ENCODE peak calls at places on chromosome 15, in six cellular contexts. One of them, this sample, is unnamed.

GRCh38 chr15:69574506-69574905 is 121.9 kb downstream of the RPLP1 start:
- DNase-seq in neural progenitor cell: no peak
- DNase-seq in lung: no peak
- DNase-seq in kidney epithelial cell: no peak
- DNase-seq in activated CD8-positive, alpha-beta T cell treated with anti-CD3 and anti-CD28 coated beads for 36 hours: peak; percentile 10
- DNase-seq in left lung: no peak
- DNase-seq in this sample: no peak

GRCh38 chr15:70169147-70169546 is 71.4 kb upstream of the TLE3 start:
- DNase-seq in neural progenitor cell: no peak
- DNase-seq in lung: no peak
- DNase-seq in kidney epithelial cell: no peak
- DNase-seq in activated CD8-positive, alpha-beta T cell treated with anti-CD3 and anti-CD28 coated beads for 36 hours: no peak
- DNase-seq in left lung: no peak
- DNase-seq in this sample: no peak

GRCh38 chr15:87973456-87974215 is 282.9 kb downstream of the NTRK3 start:
- DNase-seq in neural progenitor cell: peak; percentile 64
- DNase-seq in lung: no peak
- DNase-seq in kidney epithelial cell: no peak
- DNase-seq in activated CD8-positive, alpha-beta T cell treated with anti-CD3 and anti-CD28 coated beads for 36 hours: no peak
- DNase-seq in left lung: no peak
- DNase-seq in this sample: no peak

GRCh38 chr15:40245666-40246065 is 6.8 kb downstream of the PAK6 start:
- DNase-seq in neural progenitor cell: no peak
- DNase-seq in lung: no peak
- DNase-seq in kidney epithelial cell: no peak
- DNase-seq in activated CD8-positive, alpha-beta T cell treated with anti-CD3 and anti-CD28 coated beads for 36 hours: no peak
- DNase-seq in left lung: peak; percentile 40
- DNase-seq in this sample: no peak

GRCh38 chr15:41856716-41857115 is 18.1 kb downstream of the PLA2G4B start:
- DNase-seq in neural progenitor cell: no peak
- DNase-seq in lung: no peak
- DNase-seq in kidney epithelial cell: no peak
- DNase-seq in activated CD8-positive, alpha-beta T cell treated with anti-CD3 and anti-CD28 coated beads for 36 hours: no peak
- DNase-seq in left lung: no peak
- DNase-seq in this sample: no peak

GRCh38 chr15:62895139-62895866 is 147.2 kb upstream of the TPM1 start:
- DNase-seq in neural progenitor cell: no peak
- DNase-seq in lung: no peak
- DNase-seq in kidney epithelial cell: peak; percentile 72
- DNase-seq in activated CD8-positive, alpha-beta T cell treated with anti-CD3 and anti-CD28 coated beads for 36 hours: no peak
- DNase-seq in left lung: no peak
- DNase-seq in this sample: no peak

GRCh38 chr15:68642491-68642845 is 63.7 kb downstream of the CORO2B start:
- DNase-seq in neural progenitor cell: no peak
- DNase-seq in lung: no peak
- DNase-seq in kidney epithelial cell: no peak
- DNase-seq in activated CD8-positive, alpha-beta T cell treated with anti-CD3 and anti-CD28 coated beads for 36 hours: no peak
- DNase-seq in left lung: no peak
- DNase-seq in this sample: no peak

GRCh38 chr15:48010321-48010720 is 110.5 kb upstream of the SLC24A5 start:
- DNase-seq in neural progenitor cell: no peak
- DNase-seq in lung: no peak
- DNase-seq in kidney epithelial cell: no peak
- DNase-seq in activated CD8-positive, alpha-beta T cell treated with anti-CD3 and anti-CD28 coated beads for 36 hours: no peak
- DNase-seq in left lung: no peak
- DNase-seq in this sample: no peak

GRCh38 chr15:49624046-49624445 is 3.2 kb downstream of the DTWD1 start:
- DNase-seq in neural progenitor cell: no peak
- DNase-seq in lung: no peak
- DNase-seq in kidney epithelial cell: no peak
- DNase-seq in activated CD8-positive, alpha-beta T cell treated with anti-CD3 and anti-CD28 coated beads for 36 hours: no peak
- DNase-seq in left lung: no peak
- DNase-seq in this sample: no peak

GRCh38 chr15:101608182-101608581 is 44.0 kb downstream of the TM2D3 start:
- DNase-seq in neural progenitor cell: no peak
- DNase-seq in lung: no peak
- DNase-seq in kidney epithelial cell: no peak
- DNase-seq in activated CD8-positive, alpha-beta T cell treated with anti-CD3 and anti-CD28 coated beads for 36 hours: no peak
- DNase-seq in left lung: no peak
- DNase-seq in this sample: no peak

GRCh38 chr15:88467073-88467934 is at the start of the genes MRPL46 and MRPS11:
- DNase-seq in neural progenitor cell: peak; percentile 95
- DNase-seq in lung: peak; percentile 89
- DNase-seq in kidney epithelial cell: no peak
- DNase-seq in activated CD8-positive, alpha-beta T cell treated with anti-CD3 and anti-CD28 coated beads for 36 hours: peak; percentile 92
- DNase-seq in left lung: peak; percentile 95
- DNase-seq in this sample: peak; percentile 91

GRCh38 chr15:67824900-67825879 is at the start of gene SKOR1:
- DNase-seq in neural progenitor cell: peak; percentile 85
- DNase-seq in lung: no peak
- DNase-seq in kidney epithelial cell: no peak
- DNase-seq in activated CD8-positive, alpha-beta T cell treated with anti-CD3 and anti-CD28 coated beads for 36 hours: no peak
- DNase-seq in left lung: peak; percentile 74
- DNase-seq in this sample: peak; percentile 64

GRCh38 chr15:35062164-35063099 is 22.7 kb downstream of the NANOGP8 start:
- DNase-seq in neural progenitor cell: no peak
- DNase-seq in lung: no peak
- DNase-seq in kidney epithelial cell: no peak
- DNase-seq in activated CD8-positive, alpha-beta T cell treated with anti-CD3 and anti-CD28 coated beads for 36 hours: no peak
- DNase-seq in left lung: no peak
- DNase-seq in this sample: no peak

GRCh38 chr15:82140859-82141258 is 95.0 kb upstream of the MEX3B start:
- DNase-seq in neural progenitor cell: no peak
- DNase-seq in lung: no peak
- DNase-seq in kidney epithelial cell: no peak
- DNase-seq in activated CD8-positive, alpha-beta T cell treated with anti-CD3 and anti-CD28 coated beads for 36 hours: no peak
- DNase-seq in left lung: no peak
- DNase-seq in this sample: no peak

GRCh38 chr15:51229907-51230328 is 108.5 kb downstream of the CYP19A1 start:
- DNase-seq in neural progenitor cell: peak; percentile 65
- DNase-seq in lung: no peak
- DNase-seq in kidney epithelial cell: no peak
- DNase-seq in activated CD8-positive, alpha-beta T cell treated with anti-CD3 and anti-CD28 coated beads for 36 hours: no peak
- DNase-seq in left lung: no peak
- DNase-seq in this sample: peak; percentile 45

GRCh38 chr15:44381223-44381622 is 46.2 kb upstream of the CTDSPL2 start:
- DNase-seq in neural progenitor cell: no peak
- DNase-seq in lung: no peak
- DNase-seq in kidney epithelial cell: no peak
- DNase-seq in activated CD8-positive, alpha-beta T cell treated with anti-CD3 and anti-CD28 coated beads for 36 hours: no peak
- DNase-seq in left lung: no peak
- DNase-seq in this sample: no peak

GRCh38 chr15:70535071-70535954 is 228.0 kb downstream of the UACA start:
- DNase-seq in neural progenitor cell: no peak
- DNase-seq in lung: no peak
- DNase-seq in kidney epithelial cell: no peak
- DNase-seq in activated CD8-positive, alpha-beta T cell treated with anti-CD3 and anti-CD28 coated beads for 36 hours: peak; percentile 80
- DNase-seq in left lung: no peak
- DNase-seq in this sample: peak; percentile 44

GRCh38 chr15:22930782-22931484 is 49.2 kb downstream of the CYFIP1 start:
- DNase-seq in neural progenitor cell: no peak
- DNase-seq in lung: no peak
- DNase-seq in kidney epithelial cell: no peak
- DNase-seq in activated CD8-positive, alpha-beta T cell treated with anti-CD3 and anti-CD28 coated beads for 36 hours: peak; percentile 10
- DNase-seq in left lung: no peak
- DNase-seq in this sample: no peak

GRCh38 chr15:42146551-42147430 is 9.6 kb downstream of the PLA2G4F start:
- DNase-seq in neural progenitor cell: no peak
- DNase-seq in lung: no peak
- DNase-seq in kidney epithelial cell: no peak
- DNase-seq in activated CD8-positive, alpha-beta T cell treated with anti-CD3 and anti-CD28 coated beads for 36 hours: no peak
- DNase-seq in left lung: no peak
- DNase-seq in this sample: no peak

GRCh38 chr15:82943176-82943575 is 9.3 kb downstream of the HOMER2 start:
- DNase-seq in neural progenitor cell: no peak
- DNase-seq in lung: no peak
- DNase-seq in kidney epithelial cell: no peak
- DNase-seq in activated CD8-positive, alpha-beta T cell treated with anti-CD3 and anti-CD28 coated beads for 36 hours: no peak
- DNase-seq in left lung: no peak
- DNase-seq in this sample: no peak

GRCh38 chr15:67915374-67916050 is 75.7 kb upstream of the RNU6-1 start:
- DNase-seq in neural progenitor cell: peak; percentile 21
- DNase-seq in lung: peak; percentile 59
- DNase-seq in kidney epithelial cell: no peak
- DNase-seq in activated CD8-positive, alpha-beta T cell treated with anti-CD3 and anti-CD28 coated beads for 36 hours: no peak
- DNase-seq in left lung: peak; percentile 79
- DNase-seq in this sample: no peak

GRCh38 chr15:90617171-90617570 is 87.4 kb downstream of the CRTC3 start:
- DNase-seq in neural progenitor cell: no peak
- DNase-seq in lung: no peak
- DNase-seq in kidney epithelial cell: no peak
- DNase-seq in activated CD8-positive, alpha-beta T cell treated with anti-CD3 and anti-CD28 coated beads for 36 hours: no peak
- DNase-seq in left lung: no peak
- DNase-seq in this sample: no peak

GRCh38 chr15:33425149-33425548 is 114.4 kb downstream of the RYR3 start:
- DNase-seq in neural progenitor cell: no peak
- DNase-seq in lung: no peak
- DNase-seq in kidney epithelial cell: peak; percentile 31
- DNase-seq in activated CD8-positive, alpha-beta T cell treated with anti-CD3 and anti-CD28 coated beads for 36 hours: no peak
- DNase-seq in left lung: no peak
- DNase-seq in this sample: no peak

GRCh38 chr15:96893159-96893906 is 562.8 kb downstream of the NR2F2 start:
- DNase-seq in neural progenitor cell: peak; percentile 77
- DNase-seq in lung: no peak
- DNase-seq in kidney epithelial cell: peak; percentile 10
- DNase-seq in activated CD8-positive, alpha-beta T cell treated with anti-CD3 and anti-CD28 coated beads for 36 hours: no peak
- DNase-seq in left lung: no peak
- DNase-seq in this sample: no peak

GRCh38 chr15:39243396-39243795 is 337.5 kb upstream of the THBS1 start:
- DNase-seq in neural progenitor cell: no peak
- DNase-seq in lung: no peak
- DNase-seq in kidney epithelial cell: no peak
- DNase-seq in activated CD8-positive, alpha-beta T cell treated with anti-CD3 and anti-CD28 coated beads for 36 hours: no peak
- DNase-seq in left lung: no peak
- DNase-seq in this sample: no peak

GRCh38 chr15:31440754-31441298 is 114.2 kb downstream of the KLF13 start:
- DNase-seq in neural progenitor cell: peak; percentile 51
- DNase-seq in lung: no peak
- DNase-seq in kidney epithelial cell: no peak
- DNase-seq in activated CD8-positive, alpha-beta T cell treated with anti-CD3 and anti-CD28 coated beads for 36 hours: peak; percentile 61
- DNase-seq in left lung: peak; percentile 93
- DNase-seq in this sample: peak; percentile 58

GRCh38 chr15:66558271-66558670 is 7.5 kb downstream of the LCTL start:
- DNase-seq in neural progenitor cell: no peak
- DNase-seq in lung: no peak
- DNase-seq in kidney epithelial cell: no peak
- DNase-seq in activated CD8-positive, alpha-beta T cell treated with anti-CD3 and anti-CD28 coated beads for 36 hours: no peak
- DNase-seq in left lung: no peak
- DNase-seq in this sample: no peak

GRCh38 chr15:31434418-31435255 is 108.0 kb downstream of the KLF13 start:
- DNase-seq in neural progenitor cell: no peak
- DNase-seq in lung: peak; percentile 66
- DNase-seq in kidney epithelial cell: no peak
- DNase-seq in activated CD8-positive, alpha-beta T cell treated with anti-CD3 and anti-CD28 coated beads for 36 hours: peak; percentile 99
- DNase-seq in left lung: peak; percentile 87
- DNase-seq in this sample: peak; percentile 84

DNA sequence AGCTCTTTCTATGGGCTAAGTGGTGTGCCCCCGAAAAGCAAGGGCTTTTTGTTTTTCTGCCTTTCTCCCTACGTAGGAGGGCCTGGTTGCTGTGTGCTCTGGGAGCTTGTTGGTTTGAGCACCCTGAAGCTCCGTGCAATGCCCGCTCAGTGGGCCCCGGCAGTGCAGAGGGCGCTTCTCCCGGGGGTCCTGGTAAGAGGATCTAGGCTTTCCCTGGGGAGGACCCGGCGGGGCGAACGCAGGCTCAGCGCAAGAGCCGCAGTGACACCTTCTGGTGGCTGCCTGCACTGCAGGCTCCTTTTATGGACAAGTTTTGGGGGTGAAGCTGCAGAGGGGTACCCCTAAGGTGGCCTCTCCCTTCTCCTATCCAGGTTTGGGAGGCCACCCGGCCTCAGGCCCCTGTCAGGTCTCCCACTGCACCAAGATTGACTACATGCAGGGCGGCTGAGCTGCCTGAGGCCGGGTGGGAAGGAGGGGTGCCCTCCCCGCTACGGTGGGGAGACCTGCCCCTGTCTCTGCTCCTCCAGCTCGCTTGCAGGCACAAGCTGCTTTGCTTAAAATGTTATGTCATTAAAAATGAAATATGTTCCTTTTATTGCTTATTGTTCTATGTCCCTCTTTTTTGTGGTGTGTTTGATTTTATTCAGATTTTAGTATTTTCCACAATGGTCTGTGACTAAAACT is 387.9 kb downstream of the GABRG3 start:
- DNase-seq in neural progenitor cell: peak; percentile 75
- DNase-seq in lung: no peak
- DNase-seq in kidney epithelial cell: no peak
- DNase-seq in activated CD8-positive, alpha-beta T cell treated with anti-CD3 and anti-CD28 coated beads for 36 hours: peak; percentile 22
- DNase-seq in left lung: no peak
- DNase-seq in this sample: peak; percentile 16
- TF ChIP-seq CTCF in neural progenitor cell: peak; percentile 92
- TF ChIP-seq CTCF in lung: peak; percentile 17
- TF ChIP-seq CTCF in kidney epithelial cell: peak; percentile 97
- TF ChIP-seq CTCF in activated CD8-positive, alpha-beta T cell treated with anti-CD3 and anti-CD28 coated beads for 36 hours: peak; percentile 69
- TF ChIP-seq CTCF in left lung: peak; percentile 66
- TF ChIP-seq CTCF in this sample: peak; percentile 3

DNA sequence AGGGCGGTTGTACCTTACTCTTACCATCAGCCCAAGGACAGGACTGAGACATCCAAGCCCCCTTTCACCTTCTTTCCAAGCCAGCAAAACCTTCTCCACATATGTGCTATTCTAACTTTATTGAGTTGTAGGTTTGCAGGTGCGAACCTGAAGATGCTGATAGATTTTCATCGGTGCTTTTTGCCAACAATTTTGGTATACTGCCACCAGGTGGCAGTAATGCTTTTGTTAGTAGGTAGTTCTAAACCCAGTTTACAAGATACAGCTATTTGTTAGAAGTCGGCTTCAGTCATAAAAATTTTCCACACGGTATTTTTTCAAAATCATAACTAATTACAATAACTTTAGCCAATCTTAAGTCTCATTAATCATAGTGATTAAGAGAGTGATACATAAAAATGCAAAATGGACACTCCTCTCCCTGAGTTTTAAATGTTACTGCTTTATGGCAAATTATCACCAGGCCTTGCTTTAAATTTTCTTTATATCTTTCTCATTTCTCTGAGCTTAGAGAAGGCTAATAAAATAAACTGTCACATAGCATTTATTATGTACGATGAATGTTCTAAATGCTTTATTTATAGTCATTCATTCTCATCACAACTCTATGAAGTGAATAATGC is 636 bp downstream of the TBC1D21 start:
- DNase-seq in neural progenitor cell: peak; percentile 76
- DNase-seq in lung: no peak
- DNase-seq in kidney epithelial cell: peak; percentile 32
- DNase-seq in activated CD8-positive, alpha-beta T cell treated with anti-CD3 and anti-CD28 coated beads for 36 hours: peak; percentile 55
- DNase-seq in left lung: no peak
- DNase-seq in this sample: peak; percentile 58
- TF ChIP-seq CTCF in neural progenitor cell: peak; percentile 85
- TF ChIP-seq CTCF in lung: peak; percentile 39
- TF ChIP-seq CTCF in kidney epithelial cell: peak; percentile 64
- TF ChIP-seq CTCF in activated CD8-positive, alpha-beta T cell treated with anti-CD3 and anti-CD28 coated beads for 36 hours: peak; percentile 78
- TF ChIP-seq CTCF in left lung: peak; percentile 75
- TF ChIP-seq CTCF in this sample: peak; percentile 49

GRCh38 chr15:45660231-45660979 is 25.6 kb downstream of the SQOR start:
- DNase-seq in neural progenitor cell: no peak
- DNase-seq in lung: no peak
- DNase-seq in kidney epithelial cell: no peak
- DNase-seq in activated CD8-positive, alpha-beta T cell treated with anti-CD3 and anti-CD28 coated beads for 36 hours: no peak
- DNase-seq in left lung: no peak
- DNase-seq in this sample: peak; percentile 59
- TF ChIP-seq CTCF in neural progenitor cell: peak; percentile 27
- TF ChIP-seq CTCF in lung: no peak
- TF ChIP-seq CTCF in kidney epithelial cell: peak; percentile 8
- TF ChIP-seq CTCF in activated CD8-positive, alpha-beta T cell treated with anti-CD3 and anti-CD28 coated beads for 36 hours: no peak
- TF ChIP-seq CTCF in left lung: no peak
- TF ChIP-seq CTCF in this sample: no peak

GRCh38 chr15:58565620-58566019 is 133.8 kb downstream of the LIPC start:
- DNase-seq in neural progenitor cell: no peak
- DNase-seq in lung: no peak
- DNase-seq in kidney epithelial cell: no peak
- DNase-seq in activated CD8-positive, alpha-beta T cell treated with anti-CD3 and anti-CD28 coated beads for 36 hours: no peak
- DNase-seq in left lung: no peak
- DNase-seq in this sample: no peak
- TF ChIP-seq CTCF in neural progenitor cell: no peak
- TF ChIP-seq CTCF in lung: no peak
- TF ChIP-seq CTCF in kidney epithelial cell: no peak
- TF ChIP-seq CTCF in activated CD8-positive, alpha-beta T cell treated with anti-CD3 and anti-CD28 coated beads for 36 hours: no peak
- TF ChIP-seq CTCF in left lung: no peak
- TF ChIP-seq CTCF in this sample: no peak

This sample was measured in GM13976.